ENCODE peak calls at places on chromosomes 1 and 21, in five cellular contexts. G, P, X, N and D are unnamed samples. For H3K27me3 and H3K9me3, the result is how much of the 10 kb centered on the place peaks cover.

GRCh38 chr1:19861034-19861433 is 21.2 kb upstream of the OTUD3 start:
- DNase-seq in X (peak), N (no peak), P (no peak), G (no peak), D (no peak)

GRCh38 chr1:7375329-7375728 is 395.8 kb upstream of the VAMP3 start:
- DNase-seq in P (no peak), G (peak), X (no peak), N (no peak), D (no peak)

GRCh38 chr1:183769956-183770815 is 34.7 kb upstream of the RGL1 start:
- DNase-seq in G (no peak), X (no peak), P (no peak), N (no peak), D (no peak)

GRCh38 chr1:77831976-77832695 is 52.7 kb downstream of the MIGA1 start:
- DNase-seq in X (peak), N (peak), P (no peak), G (no peak), D (no peak)

GRCh38 chr1:66275083-66275482 is 258.9 kb upstream of the SGIP1 start:
- DNase-seq in G (no peak), P (no peak), X (no peak), N (no peak), D (no peak)

GRCh38 chr1:15279576-15280230 is 32.7 kb downstream of the FHAD1 start:
- DNase-seq in X (no peak), N (no peak), P (no peak), G (no peak), D (no peak)

GRCh38 chr1:180235502-180236239 is 5.6 kb downstream of the LHX4 start:
- DNase-seq in P (no peak), X (no peak), N (no peak), G (no peak), D (no peak)

GRCh38 chr1:91700771-91701493 is 185.0 kb downstream of the TGFBR3 start:
- DNase-seq in G (no peak), P (no peak), N (no peak), X (peak), D (no peak)

GRCh38 chr1:82343381-82343780 is 542.6 kb downstream of the ADGRL2 start:
- DNase-seq in G (no peak), P (no peak), N (no peak), X (no peak), D (no peak)

GRCh38 chr1:86972262-86972661 is 57.8 kb downstream of the HS2ST1 start:
- DNase-seq in N (no peak), X (no peak), P (no peak), G (no peak), D (no peak)

GRCh38 chr1:4048921-4049320 is 148.8 kb upstream of the C1orf174 start:
- DNase-seq in N (no peak), X (no peak), P (no peak), G (no peak), D (no peak)

GRCh38 chr1:103525114-103525606 is 339 bp upstream of the RNPC3 start:
- DNase-seq in P (peak), N (peak), X (peak), G (peak), D (no peak)

GRCh38 chr21:34807146-34807880 is 138.5 kb downstream of the CLIC6 start:
- DNase-seq in P (peak), N (no peak), X (peak), G (no peak), D (peak)

GRCh38 chr1:183164963-183165362 is 21.1 kb upstream of the LAMC2 start:
- DNase-seq in X (no peak), G (no peak), N (no peak), P (no peak), D (no peak)

GRCh38 chr1:41547781-41548560 is 63.5 kb upstream of the EDN2 start:
- DNase-seq in P (no peak), G (no peak), X (no peak), N (no peak), D (no peak)

GRCh38 chr1:1483714-1484113 is 12.1 kb downstream of the ATAD3B start:
- DNase-seq in N (no peak), X (no peak), G (no peak), P (no peak), D (no peak)

GRCh38 chr1:1273152-1273534 is 511 bp downstream of the UBE2J2 start:
- DNase-seq in G (no peak), X (no peak), N (no peak), P (no peak), D (no peak)

GRCh38 chr1:164561007-164561406 is 2.0 kb downstream of the PBX1 start:
- DNase-seq in X (no peak), G (no peak), P (no peak), N (no peak), D (no peak)

GRCh38 chr1:247111636-247112478 is 7.7 kb upstream of the ZNF669 start:
- DNase-seq in P (no peak), N (peak), X (peak), G (peak), D (no peak)

GRCh38 chr1:152107984-152108898 is 7.0 kb downstream of the TCHH start:
- DNase-seq in N (no peak), G (no peak), X (peak), P (no peak), D (no peak)
- H3K27me3 ChIP-seq in N (under half), G (half or more), X (half or more), P (under half), D (half or more)

GRCh38 chr1:156948708-156949107 is 28.3 kb downstream of the LRRC71 start:
- DNase-seq in G (no peak), P (no peak), N (no peak), X (no peak), D (no peak)
- TF ChIP-seq CTCF in G (peak), P (no peak), N (no peak), X (peak), D (no peak)

GRCh38 chr1:200969726-200970521 is 53.6 kb downstream of the KIF21B start:
- DNase-seq in N (no peak), G (no peak), P (no peak), X (no peak), D (no peak)
- H3K9me3 ChIP-seq in N (under half), G (under half), P (under half), X (under half), D (under half)

DNA sequence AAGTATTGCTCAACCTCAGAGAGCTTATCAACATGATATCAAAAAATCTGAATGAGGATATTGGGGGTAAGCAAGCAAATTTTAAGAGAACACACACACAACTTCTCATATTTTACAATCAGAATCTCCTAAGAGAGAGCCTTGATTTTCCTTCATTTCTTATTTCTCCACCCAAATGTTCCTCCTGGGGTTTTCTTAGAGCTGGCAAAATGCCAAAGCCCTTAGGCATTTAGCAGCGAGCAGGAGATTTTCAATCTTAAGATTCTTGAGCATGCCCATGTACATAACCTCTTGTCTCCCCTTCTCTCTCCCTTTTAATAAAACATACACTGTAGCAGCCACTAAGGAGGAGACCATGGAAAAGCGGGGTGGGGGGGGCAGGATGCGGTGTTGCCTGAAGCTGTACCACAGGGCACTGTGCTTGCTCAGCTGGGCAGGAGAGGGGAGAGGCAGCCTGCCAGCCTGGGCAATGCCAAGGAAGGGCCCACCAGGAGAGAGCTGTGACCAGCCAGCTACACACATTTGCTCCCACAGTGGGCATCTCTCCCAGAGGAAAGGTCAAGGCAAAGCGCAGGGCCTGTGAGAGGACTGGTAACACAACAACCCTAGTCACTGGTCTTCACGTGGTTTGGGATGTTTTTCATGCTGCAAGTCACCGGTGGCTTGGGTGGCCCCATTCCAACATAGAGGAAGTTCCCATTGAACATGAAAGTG is 4.3 kb downstream of the BRINP2 start:
- DNase-seq in X (peak), P (no peak), N (no peak), G (no peak), D (no peak)
- H3K27me3 ChIP-seq in X (under half), P (under half), N (under half), G (under half), D (under half)

GRCh38 chr1:97014426-97014825 is 292.8 kb downstream of the PTBP2 start:
- DNase-seq in G (no peak), X (no peak), P (no peak), N (no peak), D (no peak)

GRCh38 chr1:97013904-97014303 is 292.3 kb downstream of the PTBP2 start:
- DNase-seq in G (no peak), N (no peak), X (peak), P (no peak), D (no peak)

DNA sequence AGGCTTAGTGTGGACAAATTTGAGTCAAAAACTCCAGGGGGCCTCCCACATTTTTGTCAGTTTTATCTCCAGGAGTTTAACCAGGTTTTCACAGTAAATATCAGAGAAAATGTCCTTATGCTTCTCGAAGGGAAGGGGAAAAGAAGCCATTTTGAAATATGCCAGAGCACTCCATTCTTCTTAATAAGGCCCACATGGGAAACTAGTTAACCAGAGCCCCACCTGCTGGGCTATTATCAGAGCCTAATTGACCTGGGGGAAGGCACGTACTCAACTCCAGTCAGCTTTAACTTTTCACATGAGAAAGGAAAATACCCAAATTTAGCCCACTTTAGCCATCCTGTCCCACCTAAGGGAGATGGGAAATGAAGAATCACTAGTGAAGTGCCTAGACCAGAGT is 296.3 kb downstream of the PTBP2 start:
- DNase-seq in P (no peak), N (no peak), G (no peak), X (no peak), D (no peak)
- TF ChIP-seq CTCF in P (no peak), N (no peak), G (no peak), X (no peak), D (no peak)